ENCODE peak calls at places on chromosomes 16 and 17, in four cellular contexts. U, M, B and F are unnamed samples.
A peak's percentile ranks its signal among the peaks of the same experiment; 100 is the strongest.

GRCh38 chr17:56269509-56269908 is 116.2 kb downstream of the ANKFN1 start:
- DNase-seq in U (no peak), B (no peak), M (no peak), F (no peak)

GRCh38 chr16:79814124-79814523 is 213.6 kb upstream of the MAF start:
- DNase-seq in M (no peak), U (no peak), B (no peak), F (no peak)

GRCh38 chr16:10835281-10835931 is 16.8 kb upstream of the TVP23A start:
- DNase-seq in B (no peak), M (no peak), U (no peak), F (no peak)

GRCh38 chr17:12973496-12974318 is 44.1 kb downstream of the ELAC2 start:
- DNase-seq in M (no peak), U (no peak), B (no peak), F (no peak)

GRCh38 chr16:56825821-56826220 is 39.2 kb upstream of the SLC12A3 start:
- DNase-seq in M (no peak), B (no peak), U (no peak), F (no peak)

GRCh38 chr16:11107781-11108465 is 148.1 kb downstream of the SOCS1 start:
- DNase-seq in M (no peak), B (no peak), U (no peak), F (no peak)

GRCh38 chr16:48246066-48246465 is 1.3 kb downstream of the ABCC11 start:
- DNase-seq in B (no peak), U (no peak), M (no peak), F (no peak)

GRCh38 chr16:74868501-74868900 is 93.9 kb upstream of the FA2H start:
- DNase-seq in M (no peak), B (no peak), U (no peak), F (no peak)

GRCh38 chr16:49311823-49312222 is 30.2 kb upstream of the CBLN1 start:
- DNase-seq in U (no peak), B (no peak), M (no peak), F (no peak)

GRCh38 chr17:38748329-38749221 is at the start of gene PCGF2:
- DNase-seq in U (no peak), B (peak; percentile 97), M (peak; percentile 95), F (no peak)

GRCh38 chr17:82807101-82807500 is 32.7 kb downstream of the ZNF750 start:
- DNase-seq in B (no peak), M (no peak), U (no peak), F (no peak)

GRCh38 chr16:54067317-54068065 is 219.1 kb downstream of the IRX3 start:
- DNase-seq in M (no peak), U (no peak), B (no peak), F (no peak)

GRCh38 chr17:13957636-13958035 is 111.7 kb upstream of the COX10 start:
- DNase-seq in M (no peak), B (no peak), U (no peak), F (no peak)

GRCh38 chr16:73019456-73020362 is 28.2 kb downstream of the ZFHX3 start:
- DNase-seq in M (no peak), U (no peak), B (no peak), F (no peak)

GRCh38 chr17:2068101-2068518 is 13.2 kb downstream of the HIC1 start:
- DNase-seq in B (no peak), M (no peak), U (no peak), F (no peak)

GRCh38 chr17:4584125-4584834 is at the start of gene SMTNL2:
- DNase-seq in M (no peak), U (no peak), B (no peak), F (no peak)

GRCh38 chr17:46875849-46876352 is 24.5 kb downstream of the WNT9B start:
- DNase-seq in B (no peak), M (no peak), U (no peak), F (no peak)

GRCh38 chr16:1545044-1545736 is 11.7 kb downstream of the TMEM204 start:
- DNase-seq in B (peak; percentile 78), M (no peak), U (no peak), F (no peak)

GRCh38 chr17:32943647-32944191 is 15.8 kb downstream of the TMEM98 start:
- DNase-seq in M (no peak), B (peak; percentile 31), U (no peak), F (no peak)

GRCh38 chr16:7843196-7843595 is 510.6 kb downstream of the RBFOX1 start:
- DNase-seq in B (no peak), M (no peak), U (no peak), F (no peak)

GRCh38 chr17:11999715-12000114 is 2.4 kb upstream of the ZNF18 start:
- DNase-seq in U (no peak), B (no peak), M (no peak), F (no peak)

GRCh38 chr17:75367312-75367711 is 38.2 kb downstream of the GRB2 start:
- DNase-seq in U (no peak), M (no peak), B (no peak), F (no peak)

GRCh38 chr17:76273923-76274558 is 8.9 kb downstream of the UBALD2 start:
- DNase-seq in U (no peak), B (no peak), M (no peak), F (no peak)

GRCh38 chr16:60636117-60636516 is 1400.1 kb downstream of the CDH8 start:
- DNase-seq in B (no peak), M (no peak), U (no peak), F (no peak)

GRCh38 chr17:59840329-59840907 is 52.3 kb downstream of the TUBD1 start:
- DNase-seq in B (no peak), M (no peak), U (no peak), F (no peak)
- TF ChIP-seq POLR2AphosphoS5 in B (peak; percentile 60), M (no peak), U (no peak), F (peak; percentile 84)

DNA sequence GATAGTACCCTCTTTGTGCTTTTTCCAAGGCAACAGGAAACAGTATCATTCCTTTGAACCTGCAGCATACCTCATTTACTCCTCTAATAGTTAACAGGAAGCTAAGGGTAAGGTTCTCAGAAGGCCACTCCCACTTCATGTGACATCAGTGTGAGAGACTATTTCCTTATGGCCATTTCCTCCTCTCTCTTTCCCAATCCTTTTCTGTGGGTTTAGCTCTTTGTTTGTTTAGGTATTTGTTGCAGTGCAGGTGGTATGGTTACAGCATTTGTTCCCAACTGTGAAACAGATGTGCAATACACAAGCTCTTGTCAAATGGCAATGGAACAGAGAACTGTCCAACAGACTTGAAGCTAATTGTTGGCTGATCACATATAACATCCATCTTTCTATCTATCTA is 14.7 kb downstream of the TMC5 start:
- DNase-seq in M (no peak), U (no peak), B (peak; percentile 40), F (no peak)
- TF ChIP-seq POLR2AphosphoS5 in M (no peak), U (no peak), B (peak; percentile 84), F (no peak)

GRCh38 chr17:20156196-20157077 is 147.3 kb downstream of the SPECC1 start:
- DNase-seq in B (peak; percentile 40), U (peak; percentile 41), M (no peak), F (no peak)

GRCh38 chr17:20154601-20155000 is 145.4 kb downstream of the SPECC1 start:
- DNase-seq in B (no peak), U (no peak), M (no peak), F (no peak)

GRCh38 chr17:20153231-20153630 is 144.1 kb downstream of the SPECC1 start:
- DNase-seq in U (no peak), M (no peak), B (no peak), F (no peak)

GRCh38 chr17:20157078-20157360 is 147.9 kb downstream of the SPECC1 start:
- DNase-seq in M (no peak), B (no peak), U (no peak), F (no peak)

GRCh38 chr17:20155258-20156195 is 146.4 kb downstream of the SPECC1 start:
- DNase-seq in B (peak; percentile 98), U (peak; percentile 91), M (peak; percentile 96), F (peak; percentile 69)
- TF ChIP-seq POLR2AphosphoS5 in B (peak; percentile 92), U (no peak), M (no peak), F (no peak)

DNA sequence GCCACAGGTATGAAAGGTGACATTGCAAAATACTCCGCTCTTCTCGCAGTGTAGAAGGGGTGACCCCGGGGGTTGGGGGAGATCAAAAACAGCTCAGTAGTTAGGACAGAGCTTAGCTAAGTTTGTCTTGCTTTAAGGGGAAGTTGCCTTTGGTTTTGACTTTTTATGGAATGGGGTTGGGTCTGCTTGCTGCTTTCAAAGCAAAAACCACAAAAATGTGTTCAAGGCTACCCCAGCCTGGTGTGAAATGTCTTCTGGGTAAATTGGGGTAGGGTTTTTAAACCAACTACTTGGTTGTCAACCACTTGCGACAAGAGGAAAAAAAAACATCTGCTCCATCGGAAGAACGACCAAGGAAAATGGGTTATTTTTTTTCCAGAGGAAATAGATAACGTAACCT is 6.2 kb downstream of the FUS start:
- DNase-seq in U (no peak), M (no peak), B (no peak), F (no peak)
- TF ChIP-seq POLR2AphosphoS5 in U (peak; percentile 5), M (no peak), B (no peak), F (no peak)

DNA sequence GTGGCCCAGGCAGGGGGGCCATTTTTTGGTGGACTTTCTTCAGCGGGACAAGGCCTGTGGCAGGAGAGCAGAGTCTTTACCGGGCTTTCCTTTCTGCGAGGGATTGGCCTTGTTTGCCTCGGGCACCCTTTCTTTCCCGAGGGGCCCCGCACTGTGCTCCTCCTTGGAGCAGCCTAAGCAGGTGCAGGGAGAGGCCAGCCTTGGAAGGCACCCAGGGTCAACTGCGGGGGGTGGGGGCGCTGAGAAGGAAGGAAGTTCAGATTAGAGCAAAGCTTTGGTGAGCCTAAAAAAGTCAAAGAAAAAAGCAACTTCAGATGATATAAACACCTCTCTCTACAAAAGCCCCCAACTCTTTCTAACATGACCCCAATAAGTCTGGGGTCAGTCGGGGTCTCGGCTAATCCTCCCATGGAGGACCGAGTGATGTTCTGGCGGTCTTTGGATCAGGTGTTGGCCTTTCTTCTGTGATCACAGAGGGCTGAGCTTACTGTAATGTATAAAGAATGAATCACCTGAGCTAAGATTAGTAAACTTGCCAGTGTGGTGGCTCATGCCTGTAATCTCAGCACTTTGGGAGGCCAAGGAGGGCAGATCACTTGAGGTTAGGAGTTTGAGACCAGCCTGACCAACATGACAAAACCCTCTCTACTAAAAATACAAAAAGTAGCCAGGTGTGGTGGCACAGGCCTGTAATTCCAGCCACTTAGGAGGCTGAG is 63.0 kb downstream of the PGS1 start:
- DNase-seq in B (no peak), M (no peak), U (no peak), F (no peak)
- TF ChIP-seq POLR2AphosphoS5 in B (no peak), M (no peak), U (no peak), F (no peak)

GRCh38 chr16:81807767-81808166 is 28.7 kb downstream of the PLCG2 start:
- DNase-seq in B (no peak), U (no peak), M (no peak), F (no peak)
- TF ChIP-seq POLR2AphosphoS5 in B (no peak), U (no peak), M (no peak), F (no peak)